ENCODE peak calls at places on chromosomes 16 and 17, in ten cellular contexts. T is thoracic aorta, J is fibroblast of mammary gland, Q is endothelial cell, A is astrocyte of the spinal cord, L is cardiac fibroblast, D is tibial nerve, H is lower leg skin, Z is cardiac muscle cell, F is nephron progenitor cell. B is an unnamed sample.

GRCh38 chr17:57672205-57672632 is 72.9 kb downstream of the CCDC182 start:
- DNase-seq in T (no peak), J (peak; percentile 66), Q (no peak), A (peak; percentile 70), L (no peak), D (no peak), H (no peak), Z (peak; percentile 80), F (no peak), B (no peak)

GRCh38 chr17:67441052-67441738 is 64.1 kb downstream of the PITPNC1 start:
- DNase-seq in T (peak; percentile 6), J (peak; percentile 87), Q (peak; percentile 14), A (peak; percentile 74), L (peak; percentile 86), D (no peak), H (peak; percentile 19), Z (peak; percentile 33), F (no peak), B (no peak)

GRCh38 chr17:37292429-37293139 is 83.2 kb upstream of the C17orf78 start:
- DNase-seq in T (no peak), J (peak; percentile 42), Q (no peak), A (no peak), L (peak; percentile 65), D (no peak), H (no peak), Z (peak; percentile 88), F (no peak), B (no peak)

GRCh38 chr17:4536259-4536741 is 18.9 kb downstream of the MYBBP1A start:
- DNase-seq in T (no peak), J (peak; percentile 22), Q (no peak), A (no peak), L (no peak), D (no peak), H (no peak), Z (peak; percentile 49), F (no peak), B (no peak)

GRCh38 chr17:41464682-41465081 is 2.5 kb downstream of the KRT32 start:
- DNase-seq in T (peak; percentile 21), J (peak; percentile 86), Q (no peak), A (peak; percentile 87), L (peak; percentile 67), D (peak; percentile 23), H (peak; percentile 87), Z (peak; percentile 88), F (no peak), B (no peak)

GRCh38 chr17:79223471-79223870 is 148.8 kb downstream of the ENGASE start:
- DNase-seq in T (no peak), J (no peak), Q (no peak), A (no peak), L (no peak), D (no peak), H (no peak), Z (no peak), F (no peak), B (no peak)

GRCh38 chr17:68892658-68893057 is 62.5 kb downstream of the ABCA8 start:
- DNase-seq in T (no peak), J (no peak), Q (no peak), A (no peak), L (no peak), D (no peak), H (no peak), Z (no peak), F (no peak), B (no peak)

GRCh38 chr16:87703071-87703470 is 62.7 kb downstream of the KLHDC4 start:
- DNase-seq in T (no peak), J (no peak), Q (no peak), A (no peak), L (no peak), D (no peak), H (no peak), Z (no peak), F (no peak), B (no peak)

GRCh38 chr17:51668155-51668962 is 408.0 kb downstream of the UTP18 start:
- DNase-seq in T (no peak), J (no peak), Q (no peak), A (no peak), L (no peak), D (no peak), H (no peak), Z (no peak), F (no peak), B (no peak)

GRCh38 chr17:51666971-51667721 is 406.8 kb downstream of the UTP18 start:
- DNase-seq in T (no peak), J (no peak), Q (no peak), A (no peak), L (no peak), D (no peak), H (no peak), Z (no peak), F (no peak), B (no peak)

GRCh38 chr17:51670899-51671298 is 410.6 kb downstream of the UTP18 start:
- DNase-seq in T (no peak), J (no peak), Q (no peak), A (no peak), L (no peak), D (no peak), H (no peak), Z (no peak), F (no peak), B (no peak)

GRCh38 chr17:51667722-51668083 is 407.4 kb downstream of the UTP18 start:
- DNase-seq in T (no peak), J (no peak), Q (no peak), A (no peak), L (no peak), D (no peak), H (no peak), Z (no peak), F (no peak), B (no peak)

GRCh38 chr17:51668963-51669246 is 408.6 kb downstream of the UTP18 start:
- DNase-seq in T (no peak), J (no peak), Q (no peak), A (no peak), L (no peak), D (no peak), H (no peak), Z (no peak), F (no peak), B (no peak)
- TF ChIP-seq CTCF in T (no peak), J (no peak), Q (no peak), A (no peak), L (no peak), D (no peak), H (no peak), Z (no peak), F (no peak), B (no peak)

DNA sequence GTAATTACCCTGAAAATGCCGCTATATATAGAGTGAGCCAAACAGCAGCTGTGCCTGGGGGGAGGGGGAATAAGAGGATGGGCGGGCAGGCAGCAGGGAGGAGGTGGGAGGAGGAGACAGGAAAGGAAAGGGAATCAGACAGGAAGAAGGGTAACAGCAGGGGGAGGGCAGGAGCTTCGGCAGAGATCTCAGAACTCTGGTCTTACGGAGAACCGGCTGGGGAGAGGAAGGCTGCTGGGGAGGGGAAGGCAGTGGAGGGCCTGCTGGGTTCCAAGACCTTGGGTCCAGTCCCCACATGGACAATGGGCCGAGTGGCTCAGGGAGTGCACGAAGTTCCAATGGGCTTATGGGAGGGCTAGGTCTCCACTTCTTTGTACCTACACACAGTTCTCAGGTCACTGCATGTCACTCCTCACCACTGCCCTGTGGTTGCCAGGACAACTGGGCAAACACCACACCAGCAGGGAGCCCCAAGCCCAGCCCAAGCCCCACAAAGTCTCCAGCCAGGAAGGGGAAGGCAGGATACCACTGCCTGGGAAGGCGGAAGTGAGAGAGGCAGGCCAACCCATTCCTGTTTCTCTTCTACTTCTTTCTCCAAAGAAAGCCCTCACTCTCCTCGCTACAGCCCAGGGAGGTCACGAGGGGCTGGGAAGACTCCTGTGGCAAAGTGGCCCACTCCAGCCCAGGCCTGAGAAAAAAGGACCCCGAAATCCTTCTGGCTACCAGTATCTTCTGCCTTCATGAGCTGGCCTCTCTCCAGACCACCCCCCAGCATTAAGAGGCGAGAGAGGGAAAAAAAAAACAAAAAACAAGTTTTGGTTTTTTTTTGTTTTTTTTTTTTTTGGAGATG is 25.3 kb downstream of the G6PC3 start:
- DNase-seq in T (no peak), J (peak; percentile 91), Q (peak; percentile 84), A (peak; percentile 95), L (peak; percentile 92), D (no peak), H (peak; percentile 47), Z (peak; percentile 97), F (peak; percentile 75), B (peak; percentile 63)
- TF ChIP-seq CTCF in T (no peak), J (peak; percentile 30), Q (no peak), A (peak; percentile 24), L (peak; percentile 27), D (no peak), H (no peak), Z (peak; percentile 22), F (no peak), B (no peak)

GRCh38 chr17:75130632-75131277 is 787 bp downstream of the NT5C start:
- DNase-seq in T (no peak), J (peak; percentile 52), Q (peak; percentile 61), A (peak; percentile 70), L (peak; percentile 59), D (no peak), H (no peak), Z (peak; percentile 67), F (peak; percentile 67), B (peak; percentile 47)
- TF ChIP-seq CTCF in T (peak; percentile 16), J (peak; percentile 51), Q (no peak), A (peak; percentile 70), L (peak; percentile 63), D (peak; percentile 20), H (no peak), Z (peak; percentile 63), F (peak; percentile 50), B (peak; percentile 54)

DNA sequence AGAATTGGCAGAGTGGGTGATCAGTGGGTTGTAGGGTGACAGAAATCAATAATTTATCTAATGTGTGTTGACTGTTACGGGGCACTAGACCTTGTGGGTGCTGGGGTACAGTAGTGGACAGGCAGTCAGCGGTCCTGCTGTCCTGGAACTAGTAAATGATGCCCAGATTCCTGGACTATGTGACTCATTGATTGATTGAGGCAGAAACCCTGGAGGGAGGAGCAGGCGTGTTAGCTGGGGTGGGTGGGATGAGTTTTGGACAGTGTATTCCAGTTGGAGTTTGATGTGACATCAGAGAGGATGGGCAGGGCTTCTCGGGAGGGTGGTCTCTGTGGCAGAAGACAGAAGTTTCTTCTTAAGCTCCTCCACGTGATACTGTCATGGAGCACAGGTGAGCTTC is 24.4 kb downstream of the PRMT7 start:
- DNase-seq in T (no peak), J (peak; percentile 79), Q (no peak), A (no peak), L (peak; percentile 28), D (no peak), H (no peak), Z (no peak), F (no peak), B (no peak)
- TF ChIP-seq CTCF in T (no peak), J (no peak), Q (no peak), A (no peak), L (no peak), D (no peak), H (no peak), Z (no peak), F (no peak), B (no peak)

GRCh38 chr16:72008424-72009216 is at the start of gene DHODH:
- DNase-seq in T (peak; percentile 89), J (peak; percentile 95), Q (peak; percentile 97), A (peak; percentile 98), L (peak; percentile 98), D (peak; percentile 93), H (peak; percentile 97), Z (peak; percentile 99), F (peak; percentile 96), B (peak; percentile 94)
- TF ChIP-seq CTCF in T (no peak), J (no peak), Q (no peak), A (no peak), L (peak; percentile 14), D (no peak), H (no peak), Z (peak; percentile 12), F (no peak), B (no peak)

GRCh38 chr16:79047337-79047736 is 553.2 kb downstream of the MAF start:
- DNase-seq in T (no peak), J (no peak), Q (no peak), A (no peak), L (no peak), D (no peak), H (no peak), Z (no peak), F (no peak), B (no peak)
- TF ChIP-seq CTCF in T (no peak), J (peak; percentile 13), Q (peak; percentile 46), A (no peak), L (peak; percentile 7), D (peak; percentile 17), H (no peak), Z (no peak), F (peak; percentile 46), B (peak; percentile 68)